ENCODE peak calls at places on chromosome 10, in ten cellular contexts. One of them, this sample, is unnamed.

GRCh38 chr10:97347317-97347716 is 12.8 kb upstream of the FRAT2 start:
- DNase-seq in stimulated activated CD4-positive, alpha-beta T cell treated with anti-CD3 and anti-CD28 coated beads, TNF-alpha, amount 100 ng/mL, for 24 hours: no peak
- DNase-seq in hepatic stellate cell: no peak
- DNase-seq in KBM-7: no peak
- DNase-seq in EH: no peak
- DNase-seq in DMS153: no peak
- DNase-seq in progenitor cell of endocrine pancreas: no peak
- DNase-seq in left ventricle myocardium inferior: no peak
- DNase-seq in fibroblast of the aortic adventitia: no peak
- DNase-seq in neuronal stem cell: no peak
- DNase-seq in this sample: no peak

GRCh38 chr10:119667562-119668328 is 16.6 kb downstream of the BAG3 start:
- DNase-seq in stimulated activated CD4-positive, alpha-beta T cell treated with anti-CD3 and anti-CD28 coated beads, TNF-alpha, amount 100 ng/mL, for 24 hours: no peak
- DNase-seq in hepatic stellate cell: peak; percentile 97
- DNase-seq in KBM-7: no peak
- DNase-seq in EH: peak; percentile 99
- DNase-seq in DMS153: peak; percentile 45
- DNase-seq in progenitor cell of endocrine pancreas: no peak
- DNase-seq in left ventricle myocardium inferior: peak; percentile 80
- DNase-seq in fibroblast of the aortic adventitia: peak; percentile 97
- DNase-seq in neuronal stem cell: peak; percentile 32
- DNase-seq in this sample: peak; percentile 96

GRCh38 chr10:132458595-132459251 is 61.7 kb downstream of the PWWP2B start:
- DNase-seq in stimulated activated CD4-positive, alpha-beta T cell treated with anti-CD3 and anti-CD28 coated beads, TNF-alpha, amount 100 ng/mL, for 24 hours: peak; percentile 58
- DNase-seq in hepatic stellate cell: peak; percentile 76
- DNase-seq in KBM-7: peak; percentile 55
- DNase-seq in EH: peak; percentile 44
- DNase-seq in DMS153: no peak
- DNase-seq in progenitor cell of endocrine pancreas: peak; percentile 71
- DNase-seq in left ventricle myocardium inferior: no peak
- DNase-seq in fibroblast of the aortic adventitia: peak; percentile 24
- DNase-seq in neuronal stem cell: no peak
- DNase-seq in this sample: peak; percentile 39

GRCh38 chr10:130221456-130222375 is 85.5 kb downstream of the GLRX3 start:
- DNase-seq in stimulated activated CD4-positive, alpha-beta T cell treated with anti-CD3 and anti-CD28 coated beads, TNF-alpha, amount 100 ng/mL, for 24 hours: no peak
- DNase-seq in hepatic stellate cell: no peak
- DNase-seq in KBM-7: no peak
- DNase-seq in EH: no peak
- DNase-seq in DMS153: no peak
- DNase-seq in progenitor cell of endocrine pancreas: no peak
- DNase-seq in left ventricle myocardium inferior: no peak
- DNase-seq in fibroblast of the aortic adventitia: no peak
- DNase-seq in neuronal stem cell: no peak
- DNase-seq in this sample: no peak

GRCh38 chr10:119361037-119361436 is 153.7 kb downstream of the GRK5 start:
- DNase-seq in stimulated activated CD4-positive, alpha-beta T cell treated with anti-CD3 and anti-CD28 coated beads, TNF-alpha, amount 100 ng/mL, for 24 hours: no peak
- DNase-seq in hepatic stellate cell: no peak
- DNase-seq in KBM-7: no peak
- DNase-seq in EH: no peak
- DNase-seq in DMS153: no peak
- DNase-seq in progenitor cell of endocrine pancreas: no peak
- DNase-seq in left ventricle myocardium inferior: no peak
- DNase-seq in fibroblast of the aortic adventitia: no peak
- DNase-seq in neuronal stem cell: no peak
- DNase-seq in this sample: no peak

GRCh38 chr10:124743188-124744046 is 761 bp downstream of the FAM53B start:
- DNase-seq in stimulated activated CD4-positive, alpha-beta T cell treated with anti-CD3 and anti-CD28 coated beads, TNF-alpha, amount 100 ng/mL, for 24 hours: no peak
- DNase-seq in hepatic stellate cell: peak; percentile 59
- DNase-seq in KBM-7: peak; percentile 55
- DNase-seq in EH: peak; percentile 47
- DNase-seq in DMS153: no peak
- DNase-seq in progenitor cell of endocrine pancreas: no peak
- DNase-seq in left ventricle myocardium inferior: no peak
- DNase-seq in fibroblast of the aortic adventitia: no peak
- DNase-seq in neuronal stem cell: peak; percentile 35
- DNase-seq in this sample: peak; percentile 40

GRCh38 chr10:119654540-119654939 is 3.4 kb downstream of the BAG3 start:
- DNase-seq in stimulated activated CD4-positive, alpha-beta T cell treated with anti-CD3 and anti-CD28 coated beads, TNF-alpha, amount 100 ng/mL, for 24 hours: no peak
- DNase-seq in hepatic stellate cell: peak; percentile 50
- DNase-seq in KBM-7: no peak
- DNase-seq in EH: peak; percentile 47
- DNase-seq in DMS153: peak; percentile 69
- DNase-seq in progenitor cell of endocrine pancreas: no peak
- DNase-seq in left ventricle myocardium inferior: peak; percentile 31
- DNase-seq in fibroblast of the aortic adventitia: peak; percentile 35
- DNase-seq in neuronal stem cell: no peak
- DNase-seq in this sample: no peak

GRCh38 chr10:43437141-43437860 is 390 bp downstream of the ZNF487 start:
- DNase-seq in stimulated activated CD4-positive, alpha-beta T cell treated with anti-CD3 and anti-CD28 coated beads, TNF-alpha, amount 100 ng/mL, for 24 hours: no peak
- DNase-seq in hepatic stellate cell: peak; percentile 42
- DNase-seq in KBM-7: no peak
- DNase-seq in EH: peak; percentile 7
- DNase-seq in DMS153: no peak
- DNase-seq in progenitor cell of endocrine pancreas: no peak
- DNase-seq in left ventricle myocardium inferior: no peak
- DNase-seq in fibroblast of the aortic adventitia: no peak
- DNase-seq in neuronal stem cell: peak; percentile 43
- DNase-seq in this sample: peak; percentile 29

GRCh38 chr10:131842351-131843088 is 58.3 kb upstream of the PPP2R2D start:
- DNase-seq in stimulated activated CD4-positive, alpha-beta T cell treated with anti-CD3 and anti-CD28 coated beads, TNF-alpha, amount 100 ng/mL, for 24 hours: no peak
- DNase-seq in hepatic stellate cell: no peak
- DNase-seq in KBM-7: no peak
- DNase-seq in EH: no peak
- DNase-seq in DMS153: no peak
- DNase-seq in progenitor cell of endocrine pancreas: peak; percentile 8
- DNase-seq in left ventricle myocardium inferior: no peak
- DNase-seq in fibroblast of the aortic adventitia: no peak
- DNase-seq in neuronal stem cell: no peak
- DNase-seq in this sample: no peak

GRCh38 chr10:33125522-33125921 is 167.5 kb upstream of the ITGB1 start:
- DNase-seq in stimulated activated CD4-positive, alpha-beta T cell treated with anti-CD3 and anti-CD28 coated beads, TNF-alpha, amount 100 ng/mL, for 24 hours: no peak
- DNase-seq in hepatic stellate cell: no peak
- DNase-seq in KBM-7: no peak
- DNase-seq in EH: no peak
- DNase-seq in DMS153: no peak
- DNase-seq in progenitor cell of endocrine pancreas: no peak
- DNase-seq in left ventricle myocardium inferior: no peak
- DNase-seq in fibroblast of the aortic adventitia: no peak
- DNase-seq in neuronal stem cell: no peak
- DNase-seq in this sample: no peak

GRCh38 chr10:96651998-96652431 is 65.2 kb upstream of the TM9SF3 start:
- DNase-seq in stimulated activated CD4-positive, alpha-beta T cell treated with anti-CD3 and anti-CD28 coated beads, TNF-alpha, amount 100 ng/mL, for 24 hours: peak; percentile 25
- DNase-seq in hepatic stellate cell: no peak
- DNase-seq in KBM-7: peak; percentile 93
- DNase-seq in EH: no peak
- DNase-seq in DMS153: no peak
- DNase-seq in progenitor cell of endocrine pancreas: no peak
- DNase-seq in left ventricle myocardium inferior: no peak
- DNase-seq in fibroblast of the aortic adventitia: no peak
- DNase-seq in neuronal stem cell: no peak
- DNase-seq in this sample: no peak